ENCODE peak calls at places on chromosomes 5 and 9, in five cellular contexts. One of them, this sample, is unnamed.

GRCh38 chr9:137295313-137296213 is 6.5 kb downstream of the NRARP start:
- DNase-seq in SJSA1: no peak
- DNase-seq in SHP77: no peak
- DNase-seq in activated gamma-delta T cell treated with Interleukin-2 at 50 U/mL for 16 hours: peak
- DNase-seq in GM12865: peak
- DNase-seq in this sample: no peak

GRCh38 chr9:21974542-21975409 is 19.4 kb downstream of the CDKN2A start:
- DNase-seq in SJSA1: peak
- DNase-seq in SHP77: peak
- DNase-seq in activated gamma-delta T cell treated with Interleukin-2 at 50 U/mL for 16 hours: no peak
- DNase-seq in GM12865: peak
- DNase-seq in this sample: no peak

GRCh38 chr9:31588010-31588409 is 796.4 kb upstream of the ACO1 start:
- DNase-seq in SJSA1: no peak
- DNase-seq in SHP77: peak
- DNase-seq in activated gamma-delta T cell treated with Interleukin-2 at 50 U/mL for 16 hours: no peak
- DNase-seq in GM12865: no peak
- DNase-seq in this sample: no peak

GRCh38 chr5:158276692-158277091 is 417.7 kb upstream of the CLINT1 start:
- DNase-seq in SJSA1: no peak
- DNase-seq in SHP77: no peak
- DNase-seq in activated gamma-delta T cell treated with Interleukin-2 at 50 U/mL for 16 hours: no peak
- DNase-seq in GM12865: no peak
- DNase-seq in this sample: no peak

GRCh38 chr5:109936091-109936490 is 246.4 kb downstream of the MAN2A1 start:
- DNase-seq in SJSA1: no peak
- DNase-seq in SHP77: no peak
- DNase-seq in activated gamma-delta T cell treated with Interleukin-2 at 50 U/mL for 16 hours: no peak
- DNase-seq in GM12865: no peak
- DNase-seq in this sample: no peak

GRCh38 chr9:118522093-118523028 is 818.2 kb downstream of the TLR4 start:
- DNase-seq in SJSA1: peak
- DNase-seq in SHP77: peak
- DNase-seq in activated gamma-delta T cell treated with Interleukin-2 at 50 U/mL for 16 hours: no peak
- DNase-seq in GM12865: peak
- DNase-seq in this sample: peak

GRCh38 chr9:136023401-136024225 is 62.4 kb upstream of the UBAC1 start:
- DNase-seq in SJSA1: no peak
- DNase-seq in SHP77: peak
- DNase-seq in activated gamma-delta T cell treated with Interleukin-2 at 50 U/mL for 16 hours: no peak
- DNase-seq in GM12865: no peak
- DNase-seq in this sample: no peak

GRCh38 chr9:98994226-98995058 is 50.7 kb downstream of the COL15A1 start:
- DNase-seq in SJSA1: no peak
- DNase-seq in SHP77: no peak
- DNase-seq in activated gamma-delta T cell treated with Interleukin-2 at 50 U/mL for 16 hours: no peak
- DNase-seq in GM12865: no peak
- DNase-seq in this sample: no peak

GRCh38 chr5:59833448-59833847 is 60.1 kb downstream of the PDE4D start:
- DNase-seq in SJSA1: no peak
- DNase-seq in SHP77: no peak
- DNase-seq in activated gamma-delta T cell treated with Interleukin-2 at 50 U/mL for 16 hours: no peak
- DNase-seq in GM12865: no peak
- DNase-seq in this sample: no peak

GRCh38 chr5:7412369-7412768 is 16.4 kb downstream of the ADCY2 start:
- DNase-seq in SJSA1: no peak
- DNase-seq in SHP77: no peak
- DNase-seq in activated gamma-delta T cell treated with Interleukin-2 at 50 U/mL for 16 hours: no peak
- DNase-seq in GM12865: no peak
- DNase-seq in this sample: no peak

GRCh38 chr5:135472141-135472540 is 20.0 kb upstream of the TIFAB start:
- DNase-seq in SJSA1: no peak
- DNase-seq in SHP77: no peak
- DNase-seq in activated gamma-delta T cell treated with Interleukin-2 at 50 U/mL for 16 hours: no peak
- DNase-seq in GM12865: no peak
- DNase-seq in this sample: no peak

GRCh38 chr9:23717505-23717904 is 108.5 kb downstream of the ELAVL2 start:
- DNase-seq in SJSA1: no peak
- DNase-seq in SHP77: no peak
- DNase-seq in activated gamma-delta T cell treated with Interleukin-2 at 50 U/mL for 16 hours: no peak
- DNase-seq in GM12865: no peak
- DNase-seq in this sample: no peak

GRCh38 chr5:112161392-112161748 is 257.7 kb downstream of the EPB41L4A start:
- DNase-seq in SJSA1: no peak
- DNase-seq in SHP77: no peak
- DNase-seq in activated gamma-delta T cell treated with Interleukin-2 at 50 U/mL for 16 hours: no peak
- DNase-seq in GM12865: no peak
- DNase-seq in this sample: no peak

GRCh38 chr5:66423484-66423883 is 172.7 kb upstream of the MAST4 start:
- DNase-seq in SJSA1: no peak
- DNase-seq in SHP77: no peak
- DNase-seq in activated gamma-delta T cell treated with Interleukin-2 at 50 U/mL for 16 hours: no peak
- DNase-seq in GM12865: no peak
- DNase-seq in this sample: no peak

GRCh38 chr9:136007906-136008692 is 46.9 kb upstream of the UBAC1 start:
- DNase-seq in SJSA1: no peak
- DNase-seq in SHP77: no peak
- DNase-seq in activated gamma-delta T cell treated with Interleukin-2 at 50 U/mL for 16 hours: no peak
- DNase-seq in GM12865: no peak
- DNase-seq in this sample: no peak

GRCh38 chr9:96565684-96566360 is 53.8 kb downstream of the CDC14B start:
- DNase-seq in SJSA1: no peak
- DNase-seq in SHP77: no peak
- DNase-seq in activated gamma-delta T cell treated with Interleukin-2 at 50 U/mL for 16 hours: no peak
- DNase-seq in GM12865: no peak
- DNase-seq in this sample: no peak

GRCh38 chr9:133460405-133461175 is 812 bp downstream of the CACFD1 start:
- DNase-seq in SJSA1: no peak
- DNase-seq in SHP77: peak
- DNase-seq in activated gamma-delta T cell treated with Interleukin-2 at 50 U/mL for 16 hours: peak
- DNase-seq in GM12865: peak
- DNase-seq in this sample: peak

GRCh38 chr5:65034029-65034781 is 265.5 kb downstream of the CWC27 start:
- DNase-seq in SJSA1: no peak
- DNase-seq in SHP77: no peak
- DNase-seq in activated gamma-delta T cell treated with Interleukin-2 at 50 U/mL for 16 hours: no peak
- DNase-seq in GM12865: peak
- DNase-seq in this sample: no peak

GRCh38 chr5:176664886-176665285 is 17.6 kb downstream of the TSPAN17 start:
- DNase-seq in SJSA1: no peak
- DNase-seq in SHP77: no peak
- DNase-seq in activated gamma-delta T cell treated with Interleukin-2 at 50 U/mL for 16 hours: no peak
- DNase-seq in GM12865: no peak
- DNase-seq in this sample: no peak

GRCh38 chr5:74638776-74639537 is 1.6 kb downstream of the ENC1 start:
- DNase-seq in SJSA1: no peak
- DNase-seq in SHP77: no peak
- DNase-seq in activated gamma-delta T cell treated with Interleukin-2 at 50 U/mL for 16 hours: no peak
- DNase-seq in GM12865: peak
- DNase-seq in this sample: peak

GRCh38 chr5:167812871-167813270 is 478.6 kb upstream of the WWC1 start:
- DNase-seq in SJSA1: no peak
- DNase-seq in SHP77: no peak
- DNase-seq in activated gamma-delta T cell treated with Interleukin-2 at 50 U/mL for 16 hours: no peak
- DNase-seq in GM12865: no peak
- DNase-seq in this sample: no peak

GRCh38 chr5:82018462-82018861 is 46.6 kb downstream of the ATG10 start:
- DNase-seq in SJSA1: no peak
- DNase-seq in SHP77: peak
- DNase-seq in activated gamma-delta T cell treated with Interleukin-2 at 50 U/mL for 16 hours: no peak
- DNase-seq in GM12865: no peak
- DNase-seq in this sample: no peak

GRCh38 chr9:127224178-127224882 is 40.2 kb upstream of the GARNL3 start:
- DNase-seq in SJSA1: peak
- DNase-seq in SHP77: peak
- DNase-seq in activated gamma-delta T cell treated with Interleukin-2 at 50 U/mL for 16 hours: peak
- DNase-seq in GM12865: peak
- DNase-seq in this sample: peak

GRCh38 chr9:115616666-115617239 is 498.8 kb upstream of the TNC start:
- DNase-seq in SJSA1: no peak
- DNase-seq in SHP77: no peak
- DNase-seq in activated gamma-delta T cell treated with Interleukin-2 at 50 U/mL for 16 hours: no peak
- DNase-seq in GM12865: no peak
- DNase-seq in this sample: no peak

GRCh38 chr9:110536802-110537201 is 42.7 kb downstream of the SVEP1 start:
- DNase-seq in SJSA1: no peak
- DNase-seq in SHP77: no peak
- DNase-seq in activated gamma-delta T cell treated with Interleukin-2 at 50 U/mL for 16 hours: no peak
- DNase-seq in GM12865: no peak
- DNase-seq in this sample: no peak